ENCODE peak calls at places on chromosomes 2 and 18, in ten cellular contexts. R, V, B, M, Y, O, Q, W, K and A are unnamed samples.

GRCh38 chr2:228652366-228652765 is 470.9 kb upstream of the SPHKAP start:
- DNase-seq in O (no peak), M (no peak), W (no peak), B (no peak), Y (no peak), V (no peak), K (no peak), R (no peak), Q (no peak), A (peak)

GRCh38 chr18:60246606-60247005 is 126.0 kb downstream of the MC4R start:
- DNase-seq in Q (no peak), K (no peak), O (no peak), R (no peak), W (no peak), V (no peak), M (no peak), B (no peak), Y (no peak), A (no peak)

GRCh38 chr2:84481702-84482101 is 22.6 kb upstream of the SUCLG1 start:
- DNase-seq in W (no peak), O (no peak), Y (no peak), V (no peak), M (no peak), Q (no peak), R (no peak), B (no peak), K (no peak), A (peak)

GRCh38 chr2:170086117-170086688 is 91.7 kb upstream of the MYO3B start:
- DNase-seq in O (no peak), M (no peak), W (no peak), K (no peak), Q (no peak), Y (no peak), V (no peak), B (no peak), R (no peak), A (no peak)

GRCh38 chr18:45567123-45567522 is 48.2 kb upstream of the SLC14A2 start:
- DNase-seq in V (no peak), O (no peak), R (no peak), B (no peak), Y (no peak), Q (peak), M (peak), W (no peak), K (no peak), A (peak)

GRCh38 chr18:47040982-47041381 is 5.6 kb upstream of the ELOA2 start:
- DNase-seq in B (no peak), V (no peak), K (no peak), R (no peak), O (no peak), Q (no peak), W (no peak), M (no peak), Y (no peak), A (no peak)

GRCh38 chr18:30694773-30695172 is 347.8 kb downstream of the DSC3 start:
- DNase-seq in Q (no peak), Y (no peak), W (no peak), V (no peak), M (no peak), B (no peak), O (no peak), R (no peak), K (no peak), A (no peak)

GRCh38 chr2:109419960-109420370 is 193.8 kb downstream of the SEPTIN10 start:
- DNase-seq in Y (no peak), V (no peak), M (no peak), W (no peak), R (no peak), B (no peak), K (no peak), Q (peak), O (no peak), A (peak)

GRCh38 chr2:181878448-181878847 is 13.1 kb upstream of the ITPRID2 start:
- DNase-seq in O (no peak), Q (no peak), B (no peak), V (no peak), W (no peak), R (no peak), M (no peak), Y (no peak), K (no peak), A (no peak)

GRCh38 chr2:48435909-48436308 is 94.0 kb upstream of the STON1 start:
- DNase-seq in W (no peak), R (no peak), M (no peak), Q (no peak), B (no peak), K (no peak), Y (no peak), V (no peak), O (no peak), A (no peak)